ENCODE peak calls at places on chromosomes 3 and 15, in four cellular contexts. R, I, F and K are unnamed samples.

GRCh38 chr15:80834906-80835305 is 55.7 kb downstream of the CEMIP start:
- DNase-seq in F (no peak), I (no peak), R (no peak), K (no peak)

GRCh38 chr15:40146037-40146436 is 14.8 kb upstream of the BUB1B start:
- DNase-seq in R (no peak), I (no peak), F (no peak), K (no peak)

GRCh38 chr3:179973931-179974361 is 62.8 kb downstream of the PEX5L start:
- DNase-seq in F (no peak), I (no peak), R (no peak), K (no peak)

GRCh38 chr3:25584011-25584789 is 80.5 kb downstream of the TOP2B start:
- DNase-seq in R (no peak), I (no peak), F (no peak), K (no peak)

GRCh38 chr3:153291052-153291689 is 129.1 kb downstream of the RAP2B start:
- DNase-seq in I (no peak), F (no peak), R (no peak), K (no peak)

GRCh38 chr3:135784557-135784956 is 181.0 kb upstream of the PPP2R3A start:
- DNase-seq in R (no peak), I (no peak), F (no peak), K (no peak)

GRCh38 chr3:112799946-112800345 is 46.7 kb downstream of the CD200R1L start:
- DNase-seq in R (no peak), F (no peak), I (no peak), K (no peak)

GRCh38 chr15:58715266-58715917 is 34.1 kb downstream of the ADAM10 start:
- DNase-seq in R (no peak), I (no peak), F (no peak), K (no peak)

GRCh38 chr15:86837631-86838030 is 758.0 kb downstream of the AGBL1 start:
- DNase-seq in I (no peak), R (no peak), F (no peak), K (no peak)

GRCh38 chr3:188523291-188523690 is 369.3 kb downstream of the LPP start:
- DNase-seq in F (no peak), I (no peak), R (no peak), K (no peak)

GRCh38 chr15:77507911-77508310 is 87.2 kb downstream of the HMG20A start:
- DNase-seq in R (no peak), I (no peak), F (no peak), K (no peak)

GRCh38 chr15:59099162-59099685 is 5.7 kb upstream of the CCNB2 start:
- DNase-seq in R (no peak), I (no peak), F (no peak), K (no peak)

GRCh38 chr3:141345951-141346817 is 22.1 kb upstream of the ZBTB38 start:
- DNase-seq in F (no peak), R (no peak), I (no peak), K (no peak)

GRCh38 chr15:45863881-45864580 is 229.2 kb downstream of the SQOR start:
- DNase-seq in I (no peak), F (no peak), R (no peak), K (no peak)

GRCh38 chr15:72319360-72319984 is 485 bp downstream of the CELF6 start:
- DNase-seq in F (no peak), I (peak), R (no peak), K (peak)